ENCODE peak calls at places on chromosome 15, in six cellular contexts. One of them, this sample, is unnamed.

GRCh38 chr15:32844118-32844711 is 126.4 kb downstream of the GREM1 start:
- DNase-seq in IMR-90: peak; percentile 70
- DNase-seq in mesenchymal stem cell: peak; percentile 55
- DNase-seq in H1: no peak
- DNase-seq in H9: no peak
- DNase-seq in neuronal stem cell: no peak
- DNase-seq in this sample: no peak

GRCh38 chr15:74725845-74726773 is 781 bp upstream of the CYP1A1 start:
- DNase-seq in mesenchymal stem cell: peak; percentile 60
- DNase-seq in H9: peak; percentile 73
- DNase-seq in IMR-90: no peak
- DNase-seq in H1: peak; percentile 81
- DNase-seq in neuronal stem cell: peak; percentile 57
- DNase-seq in this sample: peak; percentile 23

GRCh38 chr15:63332367-63333078 is 49.1 kb downstream of the CA12 start:
- DNase-seq in H1: no peak
- DNase-seq in mesenchymal stem cell: peak; percentile 71
- DNase-seq in IMR-90: peak; percentile 96
- DNase-seq in H9: no peak
- DNase-seq in neuronal stem cell: no peak
- DNase-seq in this sample: no peak

GRCh38 chr15:78873796-78874761 is 1.4 kb downstream of the MORF4L1 start:
- DNase-seq in neuronal stem cell: no peak
- DNase-seq in H9: no peak
- DNase-seq in IMR-90: peak; percentile 22
- DNase-seq in H1: no peak
- DNase-seq in mesenchymal stem cell: peak; percentile 51
- DNase-seq in this sample: peak; percentile 75

GRCh38 chr15:65077981-65078352 is 1.4 kb downstream of the KBTBD13 start:
- DNase-seq in H1: peak; percentile 85
- DNase-seq in H9: peak; percentile 94
- DNase-seq in neuronal stem cell: no peak
- DNase-seq in mesenchymal stem cell: no peak
- DNase-seq in IMR-90: no peak
- DNase-seq in this sample: peak; percentile 76

GRCh38 chr15:68229386-68230156 is at the start of gene CLN6:
- DNase-seq in neuronal stem cell: peak; percentile 79
- DNase-seq in mesenchymal stem cell: peak; percentile 87
- DNase-seq in IMR-90: peak; percentile 77
- DNase-seq in H1: peak; percentile 88
- DNase-seq in H9: peak; percentile 77
- DNase-seq in this sample: peak; percentile 72

GRCh38 chr15:57565326-57565725 is 26.4 kb upstream of the MYZAP start:
- DNase-seq in mesenchymal stem cell: no peak
- DNase-seq in IMR-90: peak; percentile 7
- DNase-seq in H9: peak; percentile 50
- DNase-seq in H1: peak; percentile 53
- DNase-seq in neuronal stem cell: no peak
- DNase-seq in this sample: no peak

GRCh38 chr15:94080416-94080815 is 150.9 kb upstream of the MCTP2 start:
- DNase-seq in H1: peak; percentile 47
- DNase-seq in neuronal stem cell: no peak
- DNase-seq in IMR-90: no peak
- DNase-seq in mesenchymal stem cell: no peak
- DNase-seq in H9: peak; percentile 57
- DNase-seq in this sample: no peak

GRCh38 chr15:86164222-86164898 is 84.7 kb downstream of the AGBL1 start:
- DNase-seq in mesenchymal stem cell: peak; percentile 72
- DNase-seq in H1: no peak
- DNase-seq in neuronal stem cell: no peak
- DNase-seq in H9: no peak
- DNase-seq in IMR-90: no peak
- DNase-seq in this sample: peak; percentile 1

GRCh38 chr15:90871716-90872480 is 3.5 kb downstream of the FURIN start:
- DNase-seq in H9: peak; percentile 54
- DNase-seq in neuronal stem cell: no peak
- DNase-seq in H1: peak; percentile 77
- DNase-seq in mesenchymal stem cell: peak; percentile 29
- DNase-seq in IMR-90: no peak
- DNase-seq in this sample: peak; percentile 64
- H2AFZ ChIP-seq in H9: no peak overlapping the region
- H2AFZ ChIP-seq in neuronal stem cell: peak overlapping the region; percentile 90
- H2AFZ ChIP-seq in H1: no peak overlapping the region
- H2AFZ ChIP-seq in mesenchymal stem cell: no peak overlapping the region
- H2AFZ ChIP-seq in IMR-90: peak overlapping the region; percentile 93
- H2AFZ ChIP-seq in this sample: peak overlapping the region; percentile 30

DNA sequence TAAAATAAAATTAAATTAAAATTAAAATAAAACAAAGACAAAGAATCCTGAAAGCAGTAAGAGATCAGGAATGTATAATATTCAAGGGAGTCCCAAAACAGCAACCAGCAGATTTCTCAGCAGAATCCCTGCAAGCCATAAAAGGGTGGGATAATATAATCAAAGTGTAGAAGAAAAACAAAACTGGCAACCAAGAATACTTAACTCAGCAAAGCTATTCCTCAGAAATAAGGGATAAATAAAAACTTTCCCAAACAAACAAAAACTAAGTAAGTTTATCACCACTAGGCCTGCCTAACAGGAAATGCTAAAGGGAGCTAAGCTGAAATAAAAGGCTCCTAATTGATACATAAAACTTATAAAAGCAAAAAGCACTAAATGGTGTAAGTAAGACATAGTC is 29.8 kb downstream of the THBS1 start:
- DNase-seq in IMR-90: no peak
- DNase-seq in neuronal stem cell: no peak
- DNase-seq in mesenchymal stem cell: peak; percentile 4
- DNase-seq in H9: no peak
- DNase-seq in H1: no peak
- DNase-seq in this sample: no peak
- H4K8ac ChIP-seq in IMR-90: no peak overlapping the region
- H4K8ac ChIP-seq in neuronal stem cell: no peak overlapping the region
- H4K8ac ChIP-seq in mesenchymal stem cell: no peak overlapping the region
- H4K8ac ChIP-seq in H9: no peak overlapping the region
- H4K8ac ChIP-seq in H1: no peak overlapping the region
- H4K8ac ChIP-seq in this sample: no peak overlapping the region

GRCh38 chr15:29571728-29572454 is 250.4 kb downstream of the TJP1 start:
- DNase-seq in H1: no peak
- DNase-seq in neuronal stem cell: peak; percentile 31
- DNase-seq in H9: no peak
- DNase-seq in mesenchymal stem cell: peak; percentile 14
- DNase-seq in IMR-90: no peak
- DNase-seq in this sample: no peak
- H2AFZ ChIP-seq in H1: peak overlapping the region; percentile 2
- H2AFZ ChIP-seq in neuronal stem cell: no peak overlapping the region
- H2AFZ ChIP-seq in H9: no peak overlapping the region
- H2AFZ ChIP-seq in mesenchymal stem cell: no peak overlapping the region
- H2AFZ ChIP-seq in IMR-90: no peak overlapping the region
- H2AFZ ChIP-seq in this sample: no peak overlapping the region

GRCh38 chr15:82139823-82140268 is 94.0 kb upstream of the MEX3B start:
- DNase-seq in neuronal stem cell: peak; percentile 38
- DNase-seq in IMR-90: peak; percentile 70
- DNase-seq in H9: no peak
- DNase-seq in H1: no peak
- DNase-seq in mesenchymal stem cell: peak; percentile 73
- DNase-seq in this sample: peak; percentile 78
- H4K8ac ChIP-seq in neuronal stem cell: no peak overlapping the region
- H4K8ac ChIP-seq in IMR-90: peak overlapping the region; percentile 88
- H4K8ac ChIP-seq in H9: no peak overlapping the region
- H4K8ac ChIP-seq in H1: no peak overlapping the region
- H4K8ac ChIP-seq in mesenchymal stem cell: no peak overlapping the region
- H4K8ac ChIP-seq in this sample: no peak overlapping the region

GRCh38 chr15:62068071-62068786 is 1.5 kb downstream of the C2CD4A start:
- DNase-seq in H1: peak; percentile 71
- DNase-seq in H9: peak; percentile 65
- DNase-seq in mesenchymal stem cell: peak; percentile 58
- DNase-seq in neuronal stem cell: peak; percentile 30
- DNase-seq in IMR-90: no peak
- DNase-seq in this sample: peak; percentile 56

GRCh38 chr15:62068787-62069170 is 2.0 kb downstream of the C2CD4A start:
- DNase-seq in neuronal stem cell: no peak
- DNase-seq in mesenchymal stem cell: peak; percentile 38
- DNase-seq in IMR-90: no peak
- DNase-seq in H9: no peak
- DNase-seq in H1: no peak
- DNase-seq in this sample: peak; percentile 73

GRCh38 chr15:62069551-62069950 is 2.8 kb downstream of the C2CD4A start:
- DNase-seq in H1: no peak
- DNase-seq in neuronal stem cell: no peak
- DNase-seq in mesenchymal stem cell: no peak
- DNase-seq in H9: no peak
- DNase-seq in IMR-90: no peak
- DNase-seq in this sample: no peak

GRCh38 chr15:62066663-62067447 is at the start of gene C2CD4A:
- DNase-seq in H1: peak; percentile 87
- DNase-seq in H9: peak; percentile 95
- DNase-seq in neuronal stem cell: peak; percentile 49
- DNase-seq in IMR-90: peak; percentile 42
- DNase-seq in mesenchymal stem cell: peak; percentile 55
- DNase-seq in this sample: peak; percentile 61

DNA sequence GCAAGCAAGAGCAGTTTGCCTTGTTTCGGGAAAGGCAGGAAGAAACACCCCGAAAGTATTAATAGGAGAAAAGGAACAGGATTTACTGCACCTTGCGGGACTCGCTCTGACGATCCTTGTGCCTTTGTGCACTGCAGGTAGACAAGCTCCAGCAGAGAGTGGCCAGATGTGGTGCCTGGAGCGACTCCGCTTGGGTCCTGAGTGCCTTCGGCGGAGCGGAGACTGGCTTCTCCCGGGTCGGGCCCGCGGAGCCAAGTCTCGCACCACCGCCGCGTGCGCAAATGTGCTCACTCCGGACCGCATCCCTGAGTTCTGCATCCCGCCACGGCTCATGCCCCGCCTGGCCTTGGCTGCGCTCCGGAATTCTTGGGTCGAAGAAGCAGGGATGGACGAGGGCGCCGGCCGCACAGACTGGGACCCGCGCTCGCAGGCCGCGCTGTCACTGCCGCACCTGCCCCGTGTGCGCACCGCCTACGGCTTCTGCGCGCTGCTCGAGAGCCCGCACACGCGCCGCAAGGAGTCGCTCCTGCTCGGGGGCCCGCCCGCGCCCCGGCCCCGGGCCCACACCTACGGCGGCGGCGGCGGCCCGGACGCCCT is 769 bp downstream of the C2CD4A start:
- DNase-seq in neuronal stem cell: peak; percentile 20
- DNase-seq in mesenchymal stem cell: peak; percentile 30
- DNase-seq in H1: peak; percentile 70
- DNase-seq in IMR-90: no peak
- DNase-seq in H9: peak; percentile 50
- DNase-seq in this sample: peak; percentile 48
- H2AFZ ChIP-seq in neuronal stem cell: peak overlapping the region; percentile 87
- H2AFZ ChIP-seq in mesenchymal stem cell: no peak overlapping the region
- H2AFZ ChIP-seq in H1: no peak overlapping the region
- H2AFZ ChIP-seq in IMR-90: peak overlapping the region; percentile 73
- H2AFZ ChIP-seq in H9: no peak overlapping the region
- H2AFZ ChIP-seq in this sample: no peak overlapping the region

GRCh38 chr15:44296625-44297524 is 8.4 kb downstream of the GOLM2 start:
- DNase-seq in mesenchymal stem cell: peak; percentile 65
- DNase-seq in neuronal stem cell: no peak
- DNase-seq in IMR-90: peak; percentile 78
- DNase-seq in H9: no peak
- DNase-seq in H1: no peak
- DNase-seq in this sample: peak; percentile 20
- H4K8ac ChIP-seq in mesenchymal stem cell: no peak overlapping the region
- H4K8ac ChIP-seq in neuronal stem cell: no peak overlapping the region
- H4K8ac ChIP-seq in IMR-90: peak overlapping the region; percentile 84
- H4K8ac ChIP-seq in H9: no peak overlapping the region
- H4K8ac ChIP-seq in H1: no peak overlapping the region
- H4K8ac ChIP-seq in this sample: no peak overlapping the region

DNA sequence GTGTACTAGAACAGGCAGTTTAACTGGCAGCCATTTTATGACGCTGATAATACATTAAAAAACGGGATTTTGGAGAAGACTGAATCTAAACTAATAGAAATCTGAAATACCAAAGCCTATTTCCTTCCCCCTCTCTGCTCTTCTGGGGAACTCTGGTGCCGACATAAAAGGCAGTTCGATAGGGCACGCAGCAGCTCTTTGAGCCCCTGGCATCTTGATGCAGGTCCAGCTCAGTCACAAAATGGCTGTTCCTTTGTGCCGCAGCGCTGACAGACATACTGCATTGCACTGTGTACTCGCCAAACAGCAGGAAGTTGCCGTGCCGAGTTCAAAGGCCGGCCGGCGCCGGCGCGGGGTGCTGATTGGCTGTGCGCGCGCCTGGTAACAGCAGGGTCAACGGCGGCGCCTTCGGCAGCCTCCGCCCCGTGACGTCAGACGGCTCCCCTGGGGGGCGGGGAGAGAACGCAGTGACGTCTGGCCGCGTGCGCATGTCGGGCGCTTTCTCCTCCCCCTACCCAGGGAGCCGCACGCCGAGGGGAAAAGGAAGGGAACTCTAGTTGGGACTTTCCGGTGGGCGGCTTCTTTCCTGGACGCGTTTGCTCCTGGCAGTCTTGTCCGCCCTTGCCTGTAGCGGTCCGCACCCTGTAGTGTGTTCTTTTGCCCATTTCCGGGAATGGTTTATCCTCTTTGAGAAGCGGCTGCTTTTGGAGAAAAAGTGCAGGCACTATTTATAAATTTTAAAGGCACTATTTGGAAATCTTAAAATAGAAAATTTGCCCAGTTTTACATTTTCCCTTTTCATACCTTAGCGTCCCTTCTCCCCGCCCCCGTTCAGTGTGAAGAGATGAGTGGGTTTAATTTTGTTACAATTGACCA is 4.1 kb downstream of the CHD2 start:
- DNase-seq in H9: peak; percentile 99
- DNase-seq in IMR-90: peak; percentile 98
- DNase-seq in H1: peak; percentile 99
- DNase-seq in neuronal stem cell: peak; percentile 99
- DNase-seq in mesenchymal stem cell: peak; percentile 99
- DNase-seq in this sample: peak; percentile 100
- H2AFZ ChIP-seq in H9: no peak overlapping the region
- H2AFZ ChIP-seq in IMR-90: peak overlapping the region; percentile 79
- H2AFZ ChIP-seq in H1: no peak overlapping the region
- H2AFZ ChIP-seq in neuronal stem cell: no peak overlapping the region
- H2AFZ ChIP-seq in mesenchymal stem cell: no peak overlapping the region
- H2AFZ ChIP-seq in this sample: no peak overlapping the region

GRCh38 chr15:89177116-89177515 is 44.3 kb downstream of the RLBP1 start:
- DNase-seq in mesenchymal stem cell: no peak
- DNase-seq in IMR-90: no peak
- DNase-seq in H9: no peak
- DNase-seq in neuronal stem cell: no peak
- DNase-seq in H1: no peak
- DNase-seq in this sample: no peak
- H4K8ac ChIP-seq in mesenchymal stem cell: no peak overlapping the region
- H4K8ac ChIP-seq in IMR-90: no peak overlapping the region
- H4K8ac ChIP-seq in H9: no peak overlapping the region
- H4K8ac ChIP-seq in neuronal stem cell: no peak overlapping the region
- H4K8ac ChIP-seq in H1: no peak overlapping the region
- H4K8ac ChIP-seq in this sample: no peak overlapping the region